ENCODE peak calls at places on chromosomes 13 and 19, in six cellular contexts. One of them, this sample, is unnamed.

GRCh38 chr19:15911599-15912237 is 13.8 kb upstream of the CYP4F2 start:
- DNase-seq in mucosa of descending colon: no peak
- DNase-seq in epithelial cell of esophagus: no peak
- DNase-seq in left lung: peak
- DNase-seq in kidney epithelial cell: no peak
- DNase-seq in fibroblast of lung: no peak
- DNase-seq in this sample: no peak

GRCh38 chr13:76522083-76522755 is 364.0 kb downstream of the KCTD12 start:
- DNase-seq in kidney epithelial cell: no peak
- DNase-seq in mucosa of descending colon: no peak
- DNase-seq in left lung: no peak
- DNase-seq in epithelial cell of esophagus: peak
- DNase-seq in fibroblast of lung: peak
- DNase-seq in this sample: no peak

GRCh38 chr13:40994581-40995230 is 24.4 kb downstream of the ELF1 start:
- DNase-seq in left lung: no peak
- DNase-seq in mucosa of descending colon: no peak
- DNase-seq in epithelial cell of esophagus: peak
- DNase-seq in kidney epithelial cell: no peak
- DNase-seq in fibroblast of lung: no peak
- DNase-seq in this sample: no peak

GRCh38 chr19:38319421-38320258 is at the start of gene KCNK6:
- DNase-seq in mucosa of descending colon: peak
- DNase-seq in epithelial cell of esophagus: peak
- DNase-seq in left lung: peak
- DNase-seq in kidney epithelial cell: no peak
- DNase-seq in fibroblast of lung: peak
- DNase-seq in this sample: no peak

GRCh38 chr19:10334340-10335148 is 1.2 kb upstream of the RAVER1 start:
- DNase-seq in kidney epithelial cell: peak
- DNase-seq in fibroblast of lung: peak
- DNase-seq in mucosa of descending colon: peak
- DNase-seq in left lung: peak
- DNase-seq in epithelial cell of esophagus: peak
- DNase-seq in this sample: peak

GRCh38 chr13:50914848-50915247 is 5.3 kb downstream of the RNASEH2B start:
- DNase-seq in epithelial cell of esophagus: peak
- DNase-seq in fibroblast of lung: no peak
- DNase-seq in kidney epithelial cell: no peak
- DNase-seq in mucosa of descending colon: no peak
- DNase-seq in left lung: no peak
- DNase-seq in this sample: no peak

GRCh38 chr13:30676672-30677071 is 58.7 kb upstream of the ALOX5AP start:
- DNase-seq in epithelial cell of esophagus: peak
- DNase-seq in fibroblast of lung: peak
- DNase-seq in kidney epithelial cell: no peak
- DNase-seq in mucosa of descending colon: no peak
- DNase-seq in left lung: no peak
- DNase-seq in this sample: no peak

GRCh38 chr13:106100261-106100919 is 435.1 kb downstream of the EFNB2 start:
- DNase-seq in fibroblast of lung: no peak
- DNase-seq in mucosa of descending colon: peak
- DNase-seq in epithelial cell of esophagus: peak
- DNase-seq in kidney epithelial cell: no peak
- DNase-seq in left lung: no peak
- DNase-seq in this sample: no peak

GRCh38 chr13:32530841-32531253 is 7.7 kb downstream of the N4BP2L2 start:
- DNase-seq in mucosa of descending colon: no peak
- DNase-seq in epithelial cell of esophagus: no peak
- DNase-seq in left lung: no peak
- DNase-seq in kidney epithelial cell: peak
- DNase-seq in fibroblast of lung: peak
- DNase-seq in this sample: peak

GRCh38 chr19:48510421-48511268 is 990 bp downstream of the LMTK3 start:
- DNase-seq in fibroblast of lung: peak
- DNase-seq in epithelial cell of esophagus: peak
- DNase-seq in left lung: no peak
- DNase-seq in mucosa of descending colon: peak
- DNase-seq in kidney epithelial cell: no peak
- DNase-seq in this sample: no peak

GRCh38 chr19:10718205-10719196 is 622 bp downstream of the DNM2 start:
- DNase-seq in left lung: peak
- DNase-seq in mucosa of descending colon: peak
- DNase-seq in epithelial cell of esophagus: peak
- DNase-seq in kidney epithelial cell: no peak
- DNase-seq in fibroblast of lung: peak
- DNase-seq in this sample: no peak

GRCh38 chr13:50731400-50731799 is 112.1 kb downstream of the DLEU7 start:
- DNase-seq in kidney epithelial cell: peak
- DNase-seq in epithelial cell of esophagus: peak
- DNase-seq in mucosa of descending colon: no peak
- DNase-seq in fibroblast of lung: peak
- DNase-seq in left lung: no peak
- DNase-seq in this sample: peak

GRCh38 chr13:102400619-102401125 is 1.2 kb downstream of the FGF14 start:
- DNase-seq in left lung: peak
- DNase-seq in epithelial cell of esophagus: peak
- DNase-seq in fibroblast of lung: peak
- DNase-seq in kidney epithelial cell: no peak
- DNase-seq in mucosa of descending colon: peak
- DNase-seq in this sample: no peak

GRCh38 chr13:100848304-100848703 is 173.7 kb upstream of the TMTC4 start:
- DNase-seq in kidney epithelial cell: no peak
- DNase-seq in fibroblast of lung: no peak
- DNase-seq in epithelial cell of esophagus: no peak
- DNase-seq in mucosa of descending colon: no peak
- DNase-seq in left lung: no peak
- DNase-seq in this sample: no peak

GRCh38 chr19:43784251-43784980 is 3.6 kb upstream of the KCNN4 start:
- DNase-seq in mucosa of descending colon: peak
- DNase-seq in left lung: peak
- DNase-seq in epithelial cell of esophagus: peak
- DNase-seq in kidney epithelial cell: peak
- DNase-seq in fibroblast of lung: peak
- DNase-seq in this sample: peak

GRCh38 chr13:69124996-69125395 is 982.6 kb upstream of the ATXN8OS start:
- DNase-seq in kidney epithelial cell: no peak
- DNase-seq in fibroblast of lung: no peak
- DNase-seq in left lung: no peak
- DNase-seq in mucosa of descending colon: no peak
- DNase-seq in epithelial cell of esophagus: peak
- DNase-seq in this sample: no peak

GRCh38 chr19:31340059-31341025 is 8.9 kb downstream of the TSHZ3 start:
- DNase-seq in mucosa of descending colon: no peak
- DNase-seq in fibroblast of lung: peak
- DNase-seq in epithelial cell of esophagus: no peak
- DNase-seq in left lung: no peak
- DNase-seq in kidney epithelial cell: no peak
- DNase-seq in this sample: peak

GRCh38 chr13:90239130-90239529 is 1108.4 kb upstream of the MIR17HG start:
- DNase-seq in epithelial cell of esophagus: no peak
- DNase-seq in fibroblast of lung: no peak
- DNase-seq in left lung: no peak
- DNase-seq in mucosa of descending colon: no peak
- DNase-seq in kidney epithelial cell: no peak
- DNase-seq in this sample: no peak

GRCh38 chr13:98201178-98201577 is 24.1 kb upstream of the RNF113B start:
- DNase-seq in left lung: no peak
- DNase-seq in epithelial cell of esophagus: no peak
- DNase-seq in fibroblast of lung: no peak
- DNase-seq in kidney epithelial cell: no peak
- DNase-seq in mucosa of descending colon: no peak
- DNase-seq in this sample: no peak

GRCh38 chr19:20238025-20238623 is 71.1 kb downstream of the ZNF486 start:
- DNase-seq in mucosa of descending colon: peak
- DNase-seq in epithelial cell of esophagus: peak
- DNase-seq in fibroblast of lung: peak
- DNase-seq in kidney epithelial cell: peak
- DNase-seq in left lung: peak
- DNase-seq in this sample: peak

GRCh38 chr19:46859637-46860124 is 1.1 kb upstream of the ARHGAP35 start:
- DNase-seq in mucosa of descending colon: peak
- DNase-seq in epithelial cell of esophagus: no peak
- DNase-seq in kidney epithelial cell: no peak
- DNase-seq in left lung: no peak
- DNase-seq in fibroblast of lung: no peak
- DNase-seq in this sample: no peak

GRCh38 chr13:30818323-30818960 is 83.1 kb downstream of the ALOX5AP start:
- DNase-seq in left lung: no peak
- DNase-seq in fibroblast of lung: peak
- DNase-seq in kidney epithelial cell: no peak
- DNase-seq in epithelial cell of esophagus: peak
- DNase-seq in mucosa of descending colon: no peak
- DNase-seq in this sample: peak

GRCh38 chr13:77386046-77386445 is 59.2 kb upstream of the MYCBP2 start:
- DNase-seq in left lung: no peak
- DNase-seq in mucosa of descending colon: no peak
- DNase-seq in kidney epithelial cell: no peak
- DNase-seq in fibroblast of lung: no peak
- DNase-seq in epithelial cell of esophagus: no peak
- DNase-seq in this sample: no peak

GRCh38 chr13:40430234-40430633 is 236.2 kb downstream of the FOXO1 start:
- DNase-seq in mucosa of descending colon: no peak
- DNase-seq in fibroblast of lung: no peak
- DNase-seq in left lung: no peak
- DNase-seq in epithelial cell of esophagus: no peak
- DNase-seq in kidney epithelial cell: no peak
- DNase-seq in this sample: no peak

DNA sequence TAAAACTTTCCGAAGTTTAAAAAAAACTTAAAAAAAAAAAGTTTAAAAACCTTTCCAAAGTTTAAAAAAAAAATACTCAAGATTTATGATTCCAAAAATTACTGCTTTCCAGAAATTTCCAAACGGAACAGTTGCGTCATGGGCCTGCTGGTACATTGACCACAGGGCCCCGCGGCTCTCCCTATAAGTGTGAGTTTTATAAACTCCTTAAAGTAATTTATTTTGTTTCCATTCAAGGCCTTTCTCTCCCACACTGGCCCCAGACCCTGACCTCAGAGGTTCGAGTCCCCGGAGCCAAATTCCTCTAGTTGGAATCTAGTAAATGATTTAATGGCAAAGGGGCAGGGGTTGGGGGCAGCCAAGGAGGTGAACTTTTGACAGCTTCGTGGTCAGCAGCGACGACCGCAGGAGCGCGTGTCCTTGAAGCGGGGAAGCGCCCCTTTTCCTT is 97.5 kb downstream of the INSR start:
- DNase-seq in kidney epithelial cell: no peak
- DNase-seq in fibroblast of lung: peak
- DNase-seq in epithelial cell of esophagus: no peak
- DNase-seq in mucosa of descending colon: no peak
- DNase-seq in left lung: no peak
- DNase-seq in this sample: no peak
- H3K4me3 ChIP-seq in kidney epithelial cell: no peak
- H3K4me3 ChIP-seq in fibroblast of lung: no peak
- H3K4me3 ChIP-seq in epithelial cell of esophagus: no peak
- H3K4me3 ChIP-seq in mucosa of descending colon: no peak
- H3K4me3 ChIP-seq in left lung: peak
- H3K4me3 ChIP-seq in this sample: peak

GRCh38 chr19:2488942-2489731 is 13.2 kb downstream of the GADD45B start:
- DNase-seq in epithelial cell of esophagus: peak
- DNase-seq in fibroblast of lung: no peak
- DNase-seq in mucosa of descending colon: peak
- DNase-seq in kidney epithelial cell: no peak
- DNase-seq in left lung: peak
- DNase-seq in this sample: no peak
- TF ChIP-seq CTCF in epithelial cell of esophagus: no peak
- TF ChIP-seq CTCF in fibroblast of lung: no peak
- TF ChIP-seq CTCF in mucosa of descending colon: no peak
- TF ChIP-seq CTCF in kidney epithelial cell: no peak
- TF ChIP-seq CTCF in left lung: no peak
- TF ChIP-seq CTCF in this sample: no peak

GRCh38 chr19:4474504-4475136 is 2.5 kb downstream of the HDGFL2 start:
- DNase-seq in mucosa of descending colon: no peak
- DNase-seq in fibroblast of lung: peak
- DNase-seq in epithelial cell of esophagus: peak
- DNase-seq in left lung: no peak
- DNase-seq in kidney epithelial cell: no peak
- DNase-seq in this sample: no peak
- H3K4me3 ChIP-seq in mucosa of descending colon: no peak
- H3K4me3 ChIP-seq in fibroblast of lung: peak
- H3K4me3 ChIP-seq in epithelial cell of esophagus: peak
- H3K4me3 ChIP-seq in left lung: no peak
- H3K4me3 ChIP-seq in kidney epithelial cell: peak
- H3K4me3 ChIP-seq in this sample: peak

GRCh38 chr19:42184401-42184861 is 33.0 kb downstream of the DEDD2 start:
- DNase-seq in mucosa of descending colon: peak
- DNase-seq in left lung: peak
- DNase-seq in kidney epithelial cell: no peak
- DNase-seq in fibroblast of lung: peak
- DNase-seq in epithelial cell of esophagus: peak
- DNase-seq in this sample: peak
- TF ChIP-seq CTCF in mucosa of descending colon: peak
- TF ChIP-seq CTCF in left lung: peak
- TF ChIP-seq CTCF in kidney epithelial cell: peak
- TF ChIP-seq CTCF in fibroblast of lung: peak
- TF ChIP-seq CTCF in epithelial cell of esophagus: peak
- TF ChIP-seq CTCF in this sample: peak